ENCODE peak calls at places on chromosome 4, in seven cellular contexts. J is tibial nerve, F is breast epithelium, I is endothelial cell of umbilical vein, Y is lower leg skin, B is adrenal gland, M is prostate gland. E is an unnamed sample.

GRCh38 chr4:122765702-122766352 is 33.3 kb downstream of the BBS12 start:
- DNase-seq in J (no peak), F (no peak), I (peak), Y (no peak), B (no peak), M (no peak), E (peak)

GRCh38 chr4:54268151-54268550 is 39.1 kb downstream of the PDGFRA start:
- DNase-seq in J (no peak), F (no peak), I (no peak), Y (no peak), B (no peak), M (no peak), E (no peak)

GRCh38 chr4:148315049-148315448 is 127.2 kb downstream of the NR3C2 start:
- DNase-seq in J (no peak), F (no peak), I (no peak), Y (no peak), B (no peak), M (no peak), E (no peak)

GRCh38 chr4:183941964-183942363 is 36.9 kb downstream of the STOX2 start:
- DNase-seq in J (no peak), F (no peak), I (no peak), Y (no peak), B (no peak), M (no peak), E (no peak)

GRCh38 chr4:176156656-176157055 is 38.7 kb downstream of the SPATA4 start:
- DNase-seq in J (no peak), F (no peak), I (no peak), Y (no peak), B (no peak), M (no peak), E (no peak)

GRCh38 chr4:179145746-179146530 is 1703.7 kb upstream of the AGA start:
- DNase-seq in J (no peak), F (no peak), I (no peak), Y (no peak), B (no peak), M (no peak), E (no peak)

GRCh38 chr4:4637710-4638109 is 95.9 kb upstream of the STX18 start:
- DNase-seq in J (no peak), F (no peak), I (no peak), Y (no peak), B (no peak), M (no peak), E (no peak)

GRCh38 chr4:187063251-187063650 is 339.6 kb upstream of the FAT1 start:
- DNase-seq in J (no peak), F (no peak), I (no peak), Y (no peak), B (no peak), M (no peak), E (no peak)

GRCh38 chr4:170776983-170777382 is 687.2 kb upstream of the AADAT start:
- DNase-seq in J (no peak), F (no peak), I (no peak), Y (no peak), B (no peak), M (no peak), E (no peak)

GRCh38 chr4:7134737-7135388 is 57.5 kb upstream of the SORCS2 start:
- DNase-seq in J (peak), F (peak), I (no peak), Y (no peak), B (peak), M (no peak), E (no peak)

GRCh38 chr4:82903737-82904136 is 3.2 kb downstream of the THAP9 start:
- DNase-seq in J (no peak), F (no peak), I (no peak), Y (no peak), B (no peak), M (no peak), E (no peak)

GRCh38 chr4:119284876-119285611 is 36.9 kb downstream of the FABP2 start:
- DNase-seq in J (no peak), F (no peak), I (peak), Y (no peak), B (no peak), M (no peak), E (no peak)

GRCh38 chr4:123505457-123506310 is 109.1 kb downstream of the SPRY1 start:
- DNase-seq in J (peak), F (no peak), I (peak), Y (peak), B (peak), M (peak), E (peak)

GRCh38 chr4:57424231-57424897 is 314.2 kb upstream of the IGFBP7 start:
- DNase-seq in J (peak), F (no peak), I (peak), Y (no peak), B (peak), M (no peak), E (no peak)

GRCh38 chr4:89307446-89308160 is at the start of gene GPRIN3:
- DNase-seq in J (no peak), F (no peak), I (peak), Y (peak), B (peak), M (peak), E (peak)

GRCh38 chr4:35252866-35253265 is 991.4 kb downstream of the ARAP2 start:
- DNase-seq in J (no peak), F (no peak), I (no peak), Y (no peak), B (no peak), M (no peak), E (no peak)

GRCh38 chr4:147760176-147760575 is 28.3 kb downstream of the ARHGAP10 start:
- DNase-seq in J (no peak), F (no peak), I (no peak), Y (no peak), B (no peak), M (peak), E (no peak)

GRCh38 chr4:53571936-53572580 is 19.2 kb downstream of the LNX1 start:
- DNase-seq in J (no peak), F (no peak), I (no peak), Y (no peak), B (no peak), M (no peak), E (no peak)

GRCh38 chr4:41122309-41122708 is 92.0 kb downstream of the APBB2 start:
- DNase-seq in J (no peak), F (no peak), I (no peak), Y (no peak), B (no peak), M (no peak), E (no peak)

GRCh38 chr4:675036-675804 is 878 bp downstream of the MYL5 start:
- DNase-seq in J (no peak), F (no peak), I (no peak), Y (peak), B (peak), M (no peak), E (peak)

GRCh38 chr4:171117457-171117856 is 695.7 kb upstream of the GALNTL6 start:
- DNase-seq in J (no peak), F (no peak), I (no peak), Y (no peak), B (no peak), M (no peak), E (no peak)

GRCh38 chr4:66911898-66912297 is 633.4 kb downstream of the CENPC start:
- DNase-seq in J (no peak), F (no peak), I (peak), Y (no peak), B (no peak), M (no peak), E (no peak)

GRCh38 chr4:164571593-164572385 is 182.1 kb upstream of the SMIM31 start:
- DNase-seq in J (no peak), F (no peak), I (no peak), Y (no peak), B (no peak), M (no peak), E (no peak)

GRCh38 chr4:48180234-48180633 is 46.2 kb upstream of the TXK start:
- DNase-seq in J (no peak), F (no peak), I (no peak), Y (no peak), B (no peak), M (no peak), E (no peak)

GRCh38 chr4:19748911-19749473 is 502.7 kb upstream of the SLIT2 start:
- DNase-seq in J (peak), F (no peak), I (no peak), Y (no peak), B (no peak), M (no peak), E (no peak)

GRCh38 chr4:86453044-86453501 is 93.2 kb upstream of the MAPK10 start:
- DNase-seq in J (peak), F (no peak), I (no peak), Y (no peak), B (no peak), M (peak), E (no peak)

GRCh38 chr4:29311231-29311630 is 1408.9 kb upstream of the PCDH7 start:
- DNase-seq in J (no peak), F (no peak), I (peak), Y (no peak), B (no peak), M (no peak), E (no peak)

GRCh38 chr4:165204462-165204830 is 2.9 kb upstream of the KLHL2 start:
- DNase-seq in J (no peak), F (no peak), I (peak), Y (no peak), B (no peak), M (no peak), E (no peak)

GRCh38 chr4:184748251-184748652 is 14.4 kb upstream of the CENPU start:
- DNase-seq in J (no peak), F (peak), I (no peak), Y (peak), B (no peak), M (peak), E (peak)

GRCh38 chr4:38237139-38237538 is 276.9 kb downstream of the PTTG2 start:
- DNase-seq in J (no peak), F (no peak), I (peak), Y (no peak), B (no peak), M (no peak), E (no peak)

GRCh38 chr4:141560056-141560455 is 76.3 kb upstream of the IL15 start:
- DNase-seq in J (no peak), F (no peak), I (no peak), Y (no peak), B (no peak), M (no peak), E (no peak)

GRCh38 chr4:25113915-25114904 is 46.0 kb downstream of the SEPSECS start:
- DNase-seq in J (no peak), F (no peak), I (no peak), Y (no peak), B (peak), M (no peak), E (no peak)

GRCh38 chr4:53015681-53016080 is 153.6 kb downstream of the RASL11B start:
- DNase-seq in J (peak), F (no peak), I (peak), Y (no peak), B (peak), M (no peak), E (peak)

GRCh38 chr4:91840359-91840758 is 463.4 kb upstream of the GRID2 start:
- DNase-seq in J (no peak), F (no peak), I (no peak), Y (no peak), B (no peak), M (peak), E (no peak)

GRCh38 chr4:2937146-2937857 is 25.9 kb downstream of the NOP14 start:
- DNase-seq in J (no peak), F (peak), I (no peak), Y (peak), B (peak), M (peak), E (no peak)

GRCh38 chr4:84597450-84597849 is 14.5 kb downstream of the CDS1 start:
- DNase-seq in J (no peak), F (no peak), I (no peak), Y (no peak), B (peak), M (no peak), E (no peak)

GRCh38 chr4:10117424-10118354 is 1.1 kb upstream of the WDR1 start:
- DNase-seq in J (no peak), F (peak), I (peak), Y (no peak), B (no peak), M (no peak), E (no peak)
- TF ChIP-seq POLR2A in J (no peak), F (no peak), I (no peak), Y (no peak), B (no peak), M (no peak), E (peak)

DNA sequence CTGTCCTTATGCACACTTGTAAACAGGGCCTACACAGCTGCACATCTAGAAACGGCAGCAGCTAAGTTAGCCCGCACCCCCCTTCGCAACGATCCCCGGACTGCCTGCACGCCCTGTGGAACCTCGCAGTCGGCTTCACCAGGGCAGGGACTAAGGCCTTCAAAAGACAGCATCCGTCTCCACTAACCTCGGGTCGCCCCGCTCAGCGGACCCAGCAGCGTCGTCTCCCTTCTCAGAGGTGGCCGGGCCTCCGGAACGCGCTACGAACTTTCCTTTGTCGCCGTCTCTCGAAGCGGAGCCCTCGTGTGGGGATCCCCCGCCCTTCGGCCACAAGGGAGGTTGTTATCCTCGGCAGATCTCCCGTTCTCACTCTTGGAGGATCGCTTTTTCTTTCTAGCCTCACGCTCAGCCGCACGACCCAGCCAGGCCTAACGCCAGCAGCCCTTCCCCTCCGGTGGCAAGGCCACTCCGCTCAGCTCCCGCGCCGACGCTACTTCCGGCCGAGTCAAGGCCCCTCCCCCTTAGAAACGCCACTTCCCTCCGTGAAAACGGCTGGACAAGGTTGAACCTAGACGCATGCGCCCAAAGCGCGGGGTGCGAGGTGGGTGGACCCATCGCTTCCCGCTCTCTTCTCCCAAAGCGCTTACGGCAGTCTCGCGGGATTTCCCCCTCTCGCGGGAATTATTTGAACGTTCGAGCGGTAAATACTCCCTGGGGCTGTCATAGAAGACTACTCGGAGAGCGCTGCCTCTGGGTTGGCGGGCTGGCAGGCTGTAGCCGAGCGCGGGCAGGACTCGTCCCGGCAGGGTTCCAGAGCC is at the start of the genes DCAF16 and NCAPG:
- DNase-seq in J (peak), F (peak), I (peak), Y (peak), B (peak), M (peak), E (peak)
- TF ChIP-seq POLR2A in J (peak), F (peak), I (peak), Y (peak), B (peak), M (peak), E (peak)

GRCh38 chr4:73034896-73035295 is 34.6 kb downstream of the COX18 start:
- DNase-seq in J (no peak), F (no peak), I (no peak), Y (no peak), B (no peak), M (no peak), E (no peak)

GRCh38 chr4:73036123-73036522 is 33.4 kb downstream of the COX18 start:
- DNase-seq in J (no peak), F (no peak), I (no peak), Y (no peak), B (no peak), M (no peak), E (no peak)

GRCh38 chr4:73037057-73037456 is 32.5 kb downstream of the COX18 start:
- DNase-seq in J (no peak), F (no peak), I (no peak), Y (no peak), B (no peak), M (no peak), E (peak)
- TF ChIP-seq POLR2A in J (no peak), F (no peak), I (no peak), Y (no peak), B (no peak), M (no peak), E (no peak)

GRCh38 chr4:113452868-113453620 is 308.5 kb downstream of the CAMK2D start:
- DNase-seq in J (no peak), F (no peak), I (peak), Y (no peak), B (no peak), M (no peak), E (no peak)

GRCh38 chr4:113449407-113449974 is 312.0 kb downstream of the CAMK2D start:
- DNase-seq in J (no peak), F (no peak), I (no peak), Y (no peak), B (no peak), M (no peak), E (no peak)

GRCh38 chr4:113447695-113448265 is 313.8 kb downstream of the CAMK2D start:
- DNase-seq in J (no peak), F (no peak), I (no peak), Y (no peak), B (peak), M (no peak), E (no peak)

GRCh38 chr4:113452152-113452551 is 309.4 kb downstream of the CAMK2D start:
- DNase-seq in J (no peak), F (no peak), I (no peak), Y (no peak), B (no peak), M (no peak), E (no peak)

GRCh38 chr4:113450681-113451080 is 310.9 kb downstream of the CAMK2D start:
- DNase-seq in J (no peak), F (no peak), I (no peak), Y (no peak), B (no peak), M (no peak), E (no peak)
- TF ChIP-seq POLR2A in J (no peak), F (no peak), I (no peak), Y (no peak), B (no peak), M (no peak), E (no peak)

DNA sequence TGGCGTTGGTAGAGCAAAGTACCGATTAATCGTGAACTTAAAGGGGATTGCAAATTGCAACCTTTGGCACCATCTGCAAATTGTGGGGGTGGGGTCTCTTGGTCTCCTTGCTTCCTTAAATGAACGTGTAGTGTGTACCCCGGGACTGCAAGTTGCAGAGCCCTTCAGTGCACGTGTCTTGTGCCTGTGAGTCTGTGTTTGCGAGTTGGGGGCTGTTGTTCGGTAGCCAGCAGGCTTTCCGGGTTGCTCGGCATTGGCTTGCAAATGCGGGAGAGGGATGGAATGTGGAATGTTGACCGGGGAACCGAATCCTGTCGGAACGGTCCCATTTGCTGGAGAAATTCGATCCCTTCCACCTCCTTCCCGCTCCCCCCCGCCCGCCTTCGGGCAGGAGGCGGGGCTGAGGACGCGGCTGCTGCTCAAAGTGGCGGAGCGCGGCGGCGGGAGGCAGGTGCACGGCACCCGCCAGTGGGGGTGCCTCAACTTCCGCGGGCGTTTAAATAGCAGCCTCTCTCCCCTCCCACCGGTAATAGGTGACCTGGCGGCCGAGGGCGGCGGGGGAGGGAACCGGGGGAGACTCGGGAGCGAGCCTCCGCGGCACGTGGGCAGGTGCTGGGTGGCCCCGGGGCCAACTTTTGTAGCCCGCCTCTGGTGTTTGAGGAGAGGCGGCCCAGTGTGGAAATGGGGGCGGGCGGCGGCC is 1.5 kb downstream of the JADE1 start:
- DNase-seq in J (peak), F (peak), I (peak), Y (peak), B (peak), M (peak), E (peak)
- TF ChIP-seq POLR2A in J (peak), F (peak), I (peak), Y (no peak), B (peak), M (peak), E (peak)

GRCh38 chr4:113884655-113885054 is 94.8 kb downstream of the ARSJ start:
- DNase-seq in J (no peak), F (no peak), I (no peak), Y (no peak), B (no peak), M (no peak), E (no peak)
- TF ChIP-seq POLR2A in J (no peak), F (no peak), I (no peak), Y (no peak), B (no peak), M (no peak), E (no peak)

DNA sequence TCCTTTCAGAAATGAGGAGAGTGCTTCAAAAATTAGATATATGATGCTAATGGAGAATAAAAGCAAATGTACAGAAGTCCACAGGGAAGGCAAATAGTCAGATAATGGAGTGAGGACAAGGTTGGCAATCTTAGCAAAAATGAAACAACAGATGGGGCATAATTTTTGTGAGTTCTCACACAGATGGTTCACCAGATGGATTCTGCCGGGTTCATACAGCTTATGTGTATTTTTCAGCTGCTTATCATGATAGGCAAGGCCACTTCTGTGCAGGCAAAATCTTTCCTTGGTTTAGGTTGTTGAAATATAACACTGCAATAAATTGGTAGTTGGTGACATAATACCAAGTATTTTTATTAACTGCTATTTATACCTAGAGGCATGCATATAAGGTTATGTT is 1539.1 kb upstream of the IGFBP7 start:
- DNase-seq in J (no peak), F (no peak), I (no peak), Y (no peak), B (no peak), M (no peak), E (no peak)
- TF ChIP-seq POLR2A in J (no peak), F (no peak), I (no peak), Y (no peak), B (no peak), M (no peak), E (no peak)

GRCh38 chr4:15002659-15003440 is 569 bp downstream of the CPEB2 start:
- DNase-seq in J (peak), F (peak), I (peak), Y (peak), B (peak), M (peak), E (peak)
- TF ChIP-seq POLR2A in J (no peak), F (no peak), I (no peak), Y (no peak), B (peak), M (peak), E (peak)

GRCh38 chr4:153153339-153153851 is 50.8 kb upstream of the TRIM2 start:
- DNase-seq in J (no peak), F (peak), I (peak), Y (peak), B (peak), M (peak), E (peak)
- TF ChIP-seq POLR2A in J (no peak), F (no peak), I (no peak), Y (no peak), B (no peak), M (no peak), E (peak)

DNA sequence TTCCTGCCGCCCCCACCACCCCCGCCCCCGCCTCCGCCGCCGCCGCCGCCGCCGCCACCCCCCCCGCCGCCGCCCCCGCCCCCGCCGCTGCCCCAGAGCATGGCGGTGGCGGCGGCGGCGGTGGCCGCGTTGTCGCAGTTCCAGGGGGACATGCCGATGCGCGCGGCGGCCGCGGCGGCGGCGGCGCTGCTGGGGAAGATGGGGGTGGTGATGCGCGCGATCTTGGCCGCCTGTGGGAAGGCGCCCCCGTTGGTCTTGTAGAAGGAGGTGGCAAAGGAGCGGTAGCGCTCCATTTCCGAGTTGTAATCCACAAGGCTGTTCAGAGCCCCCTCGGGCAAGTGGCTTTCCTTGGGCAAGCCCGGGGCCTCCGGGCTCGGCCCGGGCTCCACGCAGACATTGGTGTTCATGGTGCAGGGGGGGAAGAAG is 3.3 kb downstream of the CXXC4 start:
- DNase-seq in J (no peak), F (no peak), I (no peak), Y (peak), B (peak), M (peak), E (peak)
- TF ChIP-seq POLR2A in J (no peak), F (no peak), I (no peak), Y (no peak), B (no peak), M (no peak), E (no peak)